ENCODE peak calls at places on chromosomes 3 and 15, in six cellular contexts. U is GM04503, K is AG04450, V is left ventricle myocardium superior, H is right atrium auricular region, X is HT1080. F is an unnamed sample.

GRCh38 chr15:86624261-86625036 is 544.8 kb downstream of the AGBL1 start:
- DNase-seq in V (peak; percentile 80), K (no peak), X (peak; percentile 97), H (peak; percentile 72), U (peak; percentile 49), F (peak; percentile 83)

GRCh38 chr15:41888662-41889253 is 5.1 kb downstream of the SPTBN5 start:
- DNase-seq in K (no peak), U (no peak), H (no peak), V (no peak), X (no peak), F (no peak)

GRCh38 chr3:141294848-141295247 is 63.2 kb downstream of the PXYLP1 start:
- DNase-seq in V (no peak), H (peak; percentile 9), U (no peak), X (peak; percentile 78), K (no peak), F (no peak)

GRCh38 chr3:194905696-194906095 is 220.0 kb downstream of the FAM43A start:
- DNase-seq in X (no peak), U (no peak), V (no peak), K (no peak), H (no peak), F (no peak)

GRCh38 chr15:68515371-68516095 is 63.3 kb upstream of the CORO2B start:
- DNase-seq in K (no peak), U (no peak), V (no peak), H (no peak), X (no peak), F (no peak)

GRCh38 chr15:71747128-71748083 is 62.9 kb upstream of the NR2E3 start:
- DNase-seq in X (peak; percentile 90), V (no peak), H (no peak), K (peak; percentile 23), U (peak; percentile 71), F (no peak)

GRCh38 chr15:39951561-39951960 is 17.6 kb downstream of the EIF2AK4 start:
- DNase-seq in K (no peak), U (no peak), V (no peak), H (no peak), X (no peak), F (no peak)

GRCh38 chr15:80199366-80199765 is 46.6 kb downstream of the FAH start:
- DNase-seq in V (no peak), H (peak; percentile 23), X (no peak), K (no peak), U (no peak), F (no peak)

GRCh38 chr3:56702487-56703315 is 19.6 kb upstream of the TASOR start:
- DNase-seq in H (no peak), X (peak; percentile 56), U (peak; percentile 27), K (peak; percentile 46), V (no peak), F (peak; percentile 42)

GRCh38 chr3:160755776-160756304 is at the start of gene PPM1L:
- DNase-seq in U (no peak), V (peak; percentile 81), K (no peak), H (peak; percentile 68), X (no peak), F (peak; percentile 72)

GRCh38 chr3:160129459-160130061 is 95.7 kb upstream of the C3orf80 start:
- DNase-seq in H (no peak), X (peak; percentile 100), V (no peak), U (peak; percentile 96), K (peak; percentile 80), F (no peak)

GRCh38 chr3:108131105-108131794 is 40.4 kb upstream of the CD47 start:
- DNase-seq in V (no peak), K (peak; percentile 70), H (no peak), U (peak; percentile 77), X (peak; percentile 94), F (no peak)

GRCh38 chr15:26028086-26028740 is 165.1 kb upstream of the ATP10A start:
- DNase-seq in U (peak; percentile 20), V (no peak), H (no peak), K (no peak), X (no peak), F (no peak)

GRCh38 chr3:173865900-173866498 is 468.5 kb downstream of the NLGN1 start:
- DNase-seq in K (no peak), H (no peak), U (no peak), X (no peak), V (no peak), F (no peak)

GRCh38 chr3:184778426-184779332 is 33.3 kb upstream of the VPS8 start:
- DNase-seq in H (no peak), K (no peak), U (no peak), V (no peak), X (no peak), F (no peak)